ENCODE peak calls at places on chromosomes 6 and 20, in eight cellular contexts. Y is kidney glomerular epithelial cell, X is RWPE1, S is NCI-H1417, B is RWPE2, P is T47D, T is NCI-H2081, J is amniotic stem cell. M is an unnamed sample.

GRCh38 chr20:63879264-63879663 is 14.2 kb downstream of the TPD52L2 start:
- DNase-seq in S (no peak), X (no peak), P (no peak), B (no peak), Y (no peak), T (no peak), J (no peak), M (no peak)

GRCh38 chr6:31441368-31442267 is 38.2 kb downstream of the MICA start:
- DNase-seq in P (peak; percentile 67), J (peak; percentile 50), T (peak; percentile 33), X (peak; percentile 77), Y (peak; percentile 48), B (peak; percentile 74), S (no peak), M (peak; percentile 19)

GRCh38 chr6:7073810-7074525 is 33.8 kb upstream of the RREB1 start:
- DNase-seq in P (no peak), S (no peak), X (no peak), Y (no peak), B (no peak), J (no peak), T (no peak), M (no peak)

GRCh38 chr6:82057846-82058554 is 189.5 kb downstream of the IBTK start:
- DNase-seq in X (no peak), T (peak; percentile 23), P (no peak), S (no peak), Y (no peak), B (no peak), J (no peak), M (no peak)

GRCh38 chr6:170439366-170440351 is 113.4 kb downstream of the PSMB1 start:
- DNase-seq in T (no peak), P (no peak), S (no peak), X (no peak), B (no peak), Y (no peak), J (no peak), M (no peak)

GRCh38 chr6:7035837-7036249 is 71.9 kb upstream of the RREB1 start:
- DNase-seq in B (no peak), X (no peak), J (no peak), T (no peak), P (peak; percentile 18), S (no peak), Y (no peak), M (no peak)

GRCh38 chr6:47106216-47106615 is 64.1 kb upstream of the ADGRF1 start:
- DNase-seq in S (no peak), Y (no peak), X (no peak), J (no peak), T (no peak), B (no peak), P (no peak), M (no peak)

GRCh38 chr20:44017211-44017610 is 102.6 kb downstream of the TOX2 start:
- DNase-seq in J (no peak), P (no peak), S (no peak), B (peak; percentile 57), Y (no peak), X (no peak), T (no peak), M (no peak)

GRCh38 chr6:157253017-157253416 is 70.3 kb downstream of the TMEM242 start:
- DNase-seq in B (no peak), S (no peak), P (no peak), J (no peak), T (no peak), X (no peak), Y (no peak), M (no peak)

GRCh38 chr6:121430514-121431460 is 4.7 kb upstream of the GJA1 start:
- DNase-seq in P (no peak), B (no peak), J (no peak), Y (peak; percentile 56), S (peak; percentile 6), T (peak; percentile 30), X (peak; percentile 26), M (no peak)

GRCh38 chr20:4135385-4136077 is 120.2 kb upstream of the RNF24 start:
- DNase-seq in T (no peak), J (peak; percentile 96), Y (peak; percentile 100), S (no peak), P (no peak), X (peak; percentile 98), B (peak; percentile 92), M (peak; percentile 87)

GRCh38 chr6:111580401-111580800 is 25.3 kb downstream of the TRAF3IP2 start:
- DNase-seq in Y (no peak), T (no peak), J (no peak), B (no peak), X (no peak), P (no peak), S (no peak), M (no peak)

GRCh38 chr6:9516207-9516606 is 898.7 kb downstream of the TFAP2A start:
- DNase-seq in X (peak; percentile 76), T (peak; percentile 9), B (peak; percentile 72), Y (peak; percentile 94), J (peak; percentile 52), S (no peak), P (no peak), M (peak; percentile 64)

GRCh38 chr6:138577151-138577915 is 78.0 kb upstream of the NHSL1 start:
- DNase-seq in X (no peak), P (no peak), T (peak; percentile 89), B (no peak), Y (no peak), J (no peak), S (peak; percentile 94), M (no peak)

M was measured in HS-27A.